ENCODE peak calls at places on chromosomes 5 and 9, in four cellular contexts. G is GM12891, J is K562, L is GM12878. U is an unnamed sample.

GRCh38 chr9:21551401-21551800 is 69.3 kb upstream of the IFNE start:
- DNase-seq in L (no peak), G (no peak), J (no peak), U (no peak)

GRCh38 chr9:135960328-135961276 is 571 bp downstream of the UBAC1 start:
- DNase-seq in J (no peak), G (no peak), L (no peak), U (peak; percentile 67)

GRCh38 chr9:127946728-127947127 is 9.1 kb upstream of the DPM2 start:
- DNase-seq in G (no peak), L (no peak), J (no peak), U (no peak)

GRCh38 chr9:79701651-79702050 is 129.9 kb downstream of the TLE4 start:
- DNase-seq in L (no peak), J (no peak), G (no peak), U (peak; percentile 88)

GRCh38 chr5:179795049-179795862 is 1.5 kb downstream of the LTC4S start:
- DNase-seq in J (no peak), G (no peak), L (no peak), U (no peak)

GRCh38 chr5:7814816-7815215 is 36.1 kb downstream of the CFAP90 start:
- DNase-seq in J (no peak), L (no peak), G (no peak), U (no peak)

GRCh38 chr9:35611230-35611797 is 6.3 kb downstream of the TESK1 start:
- DNase-seq in J (peak; percentile 40), L (no peak), G (no peak), U (no peak)

GRCh38 chr5:73940026-73940425 is 314.0 kb downstream of the ARHGEF28 start:
- DNase-seq in G (no peak), J (no peak), L (no peak), U (no peak)

GRCh38 chr5:31232273-31232888 is 38.9 kb downstream of the CDH6 start:
- DNase-seq in J (peak; percentile 63), L (no peak), G (peak; percentile 2), U (no peak)

GRCh38 chr5:1975898-1976765 is 93.4 kb upstream of the IRX4 start:
- DNase-seq in L (no peak), G (no peak), J (no peak), U (peak; percentile 12)

GRCh38 chr5:130555429-130555828 is 609.6 kb downstream of the HINT1 start:
- DNase-seq in L (no peak), J (no peak), G (no peak), U (no peak)

GRCh38 chr5:170572453-170572852 is 68.6 kb downstream of the KCNIP1 start:
- DNase-seq in L (peak; percentile 25), J (no peak), G (peak; percentile 17), U (no peak)

GRCh38 chr5:175713930-175714329 is 56.1 kb downstream of the HRH2 start:
- DNase-seq in L (no peak), J (no peak), G (no peak), U (no peak)

GRCh38 chr5:140346348-140347221 is at the start of gene HBEGF:
- DNase-seq in G (peak; percentile 72), J (peak; percentile 93), L (no peak), U (peak; percentile 54)

GRCh38 chr5:160133071-160133917 is 14.0 kb upstream of the PWWP2A start:
- DNase-seq in L (no peak), G (no peak), J (peak; percentile 12), U (no peak)

GRCh38 chr5:9394221-9394620 is 151.7 kb downstream of the SEMA5A start:
- DNase-seq in J (no peak), G (no peak), L (no peak), U (no peak)

GRCh38 chr9:224540-225520 is 10.2 kb downstream of the DOCK8 start:
- DNase-seq in G (no peak), J (no peak), L (no peak), U (no peak)

GRCh38 chr5:145588113-145588512 is 247.0 kb downstream of the PRELID2 start:
- DNase-seq in L (no peak), G (no peak), J (no peak), U (no peak)

GRCh38 chr9:92631452-92632211 is 38.3 kb downstream of the IPPK start:
- DNase-seq in G (no peak), J (no peak), L (peak; percentile 5), U (peak; percentile 14)

GRCh38 chr9:89872426-89872912 is 267.7 kb downstream of the GADD45G start:
- DNase-seq in J (no peak), L (no peak), G (no peak), U (no peak)

GRCh38 chr5:2863675-2864433 is 112.4 kb upstream of the IRX2 start:
- DNase-seq in G (no peak), L (no peak), J (no peak), U (no peak)

GRCh38 chr5:150544606-150545219 is 36.8 kb downstream of the NDST1 start:
- DNase-seq in G (peak; percentile 96), L (peak; percentile 17), J (peak; percentile 91), U (peak; percentile 80)

GRCh38 chr9:99001892-99002291 is 58.2 kb downstream of the COL15A1 start:
- DNase-seq in G (no peak), J (no peak), L (no peak), U (no peak)

GRCh38 chr9:14281136-14281795 is 32.7 kb downstream of the NFIB start:
- DNase-seq in J (no peak), L (no peak), G (no peak), U (no peak)

GRCh38 chr5:13278148-13278547 is 666.3 kb downstream of the DNAH5 start:
- DNase-seq in G (no peak), L (no peak), J (no peak), U (no peak)

GRCh38 chr9:3337515-3337914 is 188.3 kb downstream of the RFX3 start:
- DNase-seq in J (peak; percentile 3), G (no peak), L (no peak), U (no peak)

GRCh38 chr9:32136700-32137339 is 247.6 kb upstream of the ACO1 start:
- DNase-seq in G (no peak), J (no peak), L (no peak), U (no peak)

GRCh38 chr9:136720251-136720886 is 8.0 kb downstream of the DIPK1B start:
- DNase-seq in L (no peak), G (no peak), J (no peak), U (no peak)

GRCh38 chr5:181058786-181059296 is 18.8 kb downstream of the BTNL9 start:
- DNase-seq in J (no peak), G (no peak), L (no peak), U (no peak)

GRCh38 chr9:19405771-19406170 is 3.0 kb upstream of the ACER2 start:
- DNase-seq in J (no peak), L (no peak), G (no peak), U (no peak)

GRCh38 chr9:85469041-85469440 is 272.7 kb downstream of the AGTPBP1 start:
- DNase-seq in J (no peak), L (no peak), G (no peak), U (no peak)

GRCh38 chr5:56350595-56351170 is 117.6 kb upstream of the ANKRD55 start:
- DNase-seq in J (no peak), L (no peak), G (no peak), U (no peak)

GRCh38 chr5:128770907-128771306 is 194.4 kb upstream of the SLC27A6 start:
- DNase-seq in G (no peak), J (no peak), L (no peak), U (no peak)

GRCh38 chr5:14039063-14039462 is 94.6 kb upstream of the DNAH5 start:
- DNase-seq in L (no peak), G (no peak), J (no peak), U (no peak)

GRCh38 chr9:114076237-114077161 is 1.6 kb downstream of the AMBP start:
- DNase-seq in G (no peak), J (no peak), L (no peak), U (no peak)

GRCh38 chr9:11063263-11063662 is 450.5 kb upstream of the PTPRD start:
- DNase-seq in L (no peak), G (no peak), J (peak; percentile 5), U (no peak)

GRCh38 chr5:84724181-84724580 is 339.5 kb upstream of the EDIL3 start:
- DNase-seq in G (no peak), J (no peak), L (no peak), U (no peak)

DNA sequence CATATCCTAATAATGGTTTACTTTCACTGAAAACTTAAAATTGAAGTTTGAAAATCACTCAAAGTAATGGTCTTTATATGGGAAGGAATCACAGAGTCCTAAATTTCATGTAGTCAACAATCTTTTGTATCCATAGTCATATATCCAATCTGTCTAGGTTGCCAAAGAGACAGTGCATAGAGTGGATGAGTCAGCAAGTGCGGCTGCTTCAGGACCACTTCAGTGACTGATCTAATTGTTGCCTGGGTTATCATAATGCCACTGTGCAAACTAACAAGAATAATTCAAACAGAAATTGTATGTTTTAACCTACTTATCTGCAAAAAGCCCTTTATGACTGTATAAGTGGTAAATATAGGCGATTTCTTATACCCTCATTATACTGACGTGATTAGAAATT is 211.3 kb upstream of the PRR16 start:
- DNase-seq in G (no peak), J (no peak), L (no peak), U (no peak)
- TF ChIP-seq SPI1 in G (no peak), J (no peak), L (no peak), U (no peak)

GRCh38 chr9:23798325-23798724 is 27.7 kb downstream of the ELAVL2 start:
- DNase-seq in L (no peak), J (no peak), G (no peak), U (no peak)
- TF ChIP-seq SPI1 in L (no peak), J (no peak), G (no peak), U (no peak)

GRCh38 chr9:88777498-88778312 is 213.6 kb upstream of the S1PR3 start:
- DNase-seq in J (no peak), G (no peak), L (no peak), U (no peak)
- TF ChIP-seq SPI1 in J (no peak), G (no peak), L (no peak), U (no peak)

GRCh38 chr5:168471785-168472184 is 14.5 kb upstream of the RARS1 start:
- DNase-seq in L (no peak), J (no peak), G (no peak), U (no peak)
- TF ChIP-seq SPI1 in L (no peak), J (no peak), G (no peak), U (no peak)